ENCODE peak calls at places on chromosome 17, in six cellular contexts. E, B, R, G, H and K are unnamed samples.

GRCh38 chr17:45282683-45283644 is 21.1 kb upstream of the SPATA32 start:
- DNase-seq in E (no peak), B (no peak), R (peak), G (no peak), H (no peak), K (no peak)

GRCh38 chr17:4230142-4230541 is 33.6 kb downstream of the ANKFY1 start:
- DNase-seq in E (peak), B (peak), R (no peak), G (no peak), H (peak), K (peak)

GRCh38 chr17:65222216-65222738 is 85.1 kb downstream of the RGS9 start:
- DNase-seq in E (no peak), B (no peak), R (no peak), G (no peak), H (no peak), K (no peak)

GRCh38 chr17:45241315-45242011 is 19.8 kb downstream of the FMNL1 start:
- DNase-seq in E (peak), B (no peak), R (no peak), G (peak), H (no peak), K (peak)

GRCh38 chr17:47709594-47709993 is 15.6 kb downstream of the TBKBP1 start:
- DNase-seq in E (no peak), B (no peak), R (no peak), G (no peak), H (no peak), K (no peak)

GRCh38 chr17:51652529-51652928 is 392.2 kb downstream of the UTP18 start:
- DNase-seq in E (no peak), B (no peak), R (no peak), G (no peak), H (no peak), K (no peak)

GRCh38 chr17:19383681-19384470 is 3.1 kb downstream of the MFAP4 start:
- DNase-seq in E (no peak), B (no peak), R (peak), G (no peak), H (no peak), K (no peak)

GRCh38 chr17:36703860-36704266 is 102.5 kb downstream of the MRM1 start:
- DNase-seq in E (no peak), B (peak), R (no peak), G (no peak), H (peak), K (peak)

GRCh38 chr17:21816592-21817567 is 124.6 kb downstream of the KCNJ18 start:
- DNase-seq in E (no peak), B (no peak), R (peak), G (no peak), H (no peak), K (no peak)

GRCh38 chr17:59859444-59860025 is 33.2 kb downstream of the TUBD1 start:
- DNase-seq in E (no peak), B (no peak), R (no peak), G (no peak), H (no peak), K (no peak)

GRCh38 chr17:59361386-59361785 is 29.9 kb downstream of the YPEL2 start:
- DNase-seq in E (no peak), B (no peak), R (no peak), G (no peak), H (no peak), K (no peak)

GRCh38 chr17:81040791-81041337 is 5.9 kb downstream of the BAIAP2 start:
- DNase-seq in E (no peak), B (no peak), R (no peak), G (no peak), H (no peak), K (peak)
- TF ChIP-seq CTCF in E (peak), B (peak), R (peak), G (peak), H (peak), K (no peak)

GRCh38 chr17:80416260-80416939 is 1.4 kb downstream of the ENDOV start:
- DNase-seq in E (no peak), B (no peak), R (no peak), G (no peak), H (no peak), K (no peak)

GRCh38 chr17:80414508-80414802 is 512 bp upstream of the ENDOV start:
- DNase-seq in E (no peak), B (no peak), R (no peak), G (no peak), H (no peak), K (no peak)

GRCh38 chr17:80415626-80416042 is 667 bp downstream of the ENDOV start:
- DNase-seq in E (peak), B (no peak), R (no peak), G (no peak), H (no peak), K (no peak)

GRCh38 chr17:80414803-80415625 is at the start of gene ENDOV:
- DNase-seq in E (peak), B (peak), R (peak), G (peak), H (peak), K (peak)

GRCh38 chr17:80413771-80414507 is 1.0 kb upstream of the ENDOV start:
- DNase-seq in E (no peak), B (no peak), R (no peak), G (no peak), H (no peak), K (peak)
- TF ChIP-seq CTCF in E (no peak), B (no peak), R (no peak), G (no peak), H (no peak), K (no peak)

GRCh38 chr17:73342057-73342522 is 30.3 kb upstream of the CDC42EP4 start:
- DNase-seq in E (peak), B (peak), R (peak), G (peak), H (peak), K (peak)

GRCh38 chr17:73343168-73343634 is 31.4 kb upstream of the CDC42EP4 start:
- DNase-seq in E (peak), B (peak), R (peak), G (no peak), H (peak), K (peak)

GRCh38 chr17:73343739-73344454 is 32.1 kb upstream of the CDC42EP4 start:
- DNase-seq in E (no peak), B (no peak), R (no peak), G (no peak), H (no peak), K (no peak)

GRCh38 chr17:73341350-73342056 is 29.7 kb upstream of the CDC42EP4 start:
- DNase-seq in E (no peak), B (no peak), R (no peak), G (no peak), H (no peak), K (no peak)

GRCh38 chr17:73342549-73343167 is 30.9 kb upstream of the CDC42EP4 start:
- DNase-seq in E (no peak), B (no peak), R (no peak), G (no peak), H (no peak), K (no peak)
- TF ChIP-seq CTCF in E (no peak), B (no peak), R (no peak), G (no peak), H (no peak), K (no peak)

GRCh38 chr17:27949304-27949703 is 56.1 kb upstream of the LYRM9 start:
- DNase-seq in E (no peak), B (no peak), R (no peak), G (no peak), H (no peak), K (no peak)

GRCh38 chr17:27952366-27952765 is 59.2 kb upstream of the LYRM9 start:
- DNase-seq in E (no peak), B (no peak), R (no peak), G (no peak), H (no peak), K (no peak)

GRCh38 chr17:27950995-27951394 is 57.8 kb upstream of the LYRM9 start:
- DNase-seq in E (no peak), B (no peak), R (no peak), G (no peak), H (no peak), K (no peak)

GRCh38 chr17:27954521-27955495 is 61.6 kb upstream of the LYRM9 start:
- DNase-seq in E (no peak), B (no peak), R (no peak), G (no peak), H (no peak), K (peak)

DNA sequence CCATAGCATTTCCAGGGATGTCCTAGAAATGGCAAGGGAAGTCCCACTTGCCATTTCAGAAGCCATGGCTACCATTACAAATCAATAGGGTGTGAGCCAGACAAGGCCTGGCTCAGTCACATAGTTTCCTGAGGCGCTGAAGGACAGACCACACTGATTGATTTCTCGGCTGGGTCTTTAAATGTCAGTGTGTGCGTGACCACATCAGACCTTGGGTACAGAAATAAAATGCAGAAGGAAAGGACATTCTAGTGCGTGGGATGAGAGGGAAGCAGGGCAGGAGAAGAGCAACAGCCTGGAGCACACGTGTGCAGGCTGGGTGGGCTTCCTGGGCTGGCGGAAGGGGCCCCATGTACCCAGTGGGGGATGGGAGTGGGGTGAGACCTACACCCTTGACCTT is 58.7 kb upstream of the LYRM9 start:
- DNase-seq in E (no peak), B (no peak), R (no peak), G (no peak), H (no peak), K (no peak)
- TF ChIP-seq CTCF in E (no peak), B (no peak), R (no peak), G (no peak), H (no peak), K (no peak)

GRCh38 chr17:70029019-70029767 is 45.8 kb upstream of the KCNJ16 start:
- DNase-seq in E (no peak), B (no peak), R (no peak), G (no peak), H (no peak), K (no peak)

GRCh38 chr17:70033165-70033564 is 41.9 kb upstream of the KCNJ16 start:
- DNase-seq in E (no peak), B (no peak), R (no peak), G (no peak), H (no peak), K (no peak)

GRCh38 chr17:70034158-70034557 is 40.9 kb upstream of the KCNJ16 start:
- DNase-seq in E (no peak), B (no peak), R (no peak), G (no peak), H (no peak), K (no peak)

GRCh38 chr17:70028397-70028796 is 46.6 kb upstream of the KCNJ16 start:
- DNase-seq in E (no peak), B (no peak), R (no peak), G (no peak), H (no peak), K (no peak)

GRCh38 chr17:70031341-70031740 is 43.7 kb upstream of the KCNJ16 start:
- DNase-seq in E (no peak), B (no peak), R (no peak), G (no peak), H (no peak), K (no peak)
- TF ChIP-seq CTCF in E (no peak), B (no peak), R (no peak), G (no peak), H (no peak), K (no peak)

GRCh38 chr17:30246460-30246859 is 11.0 kb upstream of the SLC6A4 start:
- DNase-seq in E (no peak), B (no peak), R (no peak), G (no peak), H (no peak), K (no peak)
- TF ChIP-seq CTCF in E (no peak), B (no peak), R (no peak), G (no peak), H (no peak), K (no peak)

GRCh38 chr17:68328676-68329075 is 37.4 kb downstream of the ARSG start:
- DNase-seq in E (peak), B (no peak), R (no peak), G (no peak), H (no peak), K (no peak)

GRCh38 chr17:68326681-68327080 is 35.4 kb downstream of the ARSG start:
- DNase-seq in E (no peak), B (no peak), R (no peak), G (no peak), H (no peak), K (no peak)

GRCh38 chr17:68329331-68329730 is 38.0 kb downstream of the ARSG start:
- DNase-seq in E (no peak), B (no peak), R (no peak), G (no peak), H (no peak), K (no peak)

GRCh38 chr17:68325961-68326360 is 34.7 kb downstream of the ARSG start:
- DNase-seq in E (no peak), B (no peak), R (no peak), G (no peak), H (no peak), K (no peak)

GRCh38 chr17:68327823-68328557 is 36.7 kb downstream of the ARSG start:
- DNase-seq in E (no peak), B (no peak), R (no peak), G (no peak), H (no peak), K (no peak)
- TF ChIP-seq CTCF in E (no peak), B (no peak), R (no peak), G (no peak), H (no peak), K (no peak)

DNA sequence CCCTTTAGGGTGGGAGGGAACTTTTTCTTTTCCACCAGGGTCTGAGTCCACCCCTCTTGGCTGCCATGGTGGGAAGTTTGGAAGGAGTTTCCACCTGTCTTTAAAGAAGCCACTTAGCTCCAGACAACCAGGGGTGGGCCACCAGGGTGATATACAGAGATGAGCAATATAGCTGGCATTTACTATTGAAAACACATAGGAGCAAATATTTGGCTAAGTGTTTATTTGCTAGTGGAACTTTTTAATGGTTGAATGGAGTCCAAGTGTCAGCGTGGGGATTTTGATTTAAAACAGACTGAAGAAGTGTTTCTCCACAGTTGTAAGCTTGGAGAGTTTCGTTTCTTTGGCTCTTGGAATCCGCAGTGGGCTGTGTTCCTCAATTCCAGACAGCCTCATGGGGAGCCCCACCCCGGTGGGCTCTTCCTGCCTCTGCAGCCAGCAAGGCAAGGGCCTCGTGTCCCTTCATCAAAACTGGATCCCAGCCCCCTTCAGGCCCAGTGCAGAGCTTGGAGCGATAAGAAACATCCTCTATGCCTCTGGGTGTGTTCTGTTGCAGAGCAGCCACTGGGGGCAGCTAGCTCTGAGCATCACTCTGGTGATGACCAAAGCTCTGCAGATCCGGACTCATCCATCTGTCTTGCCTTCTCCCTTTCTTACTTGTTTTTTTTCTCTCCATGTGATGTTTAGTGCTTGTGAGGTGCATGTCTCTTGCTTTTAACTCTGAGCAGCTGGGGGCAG is 36.1 kb downstream of the NOG start:
- DNase-seq in E (no peak), B (no peak), R (no peak), G (no peak), H (no peak), K (no peak)
- TF ChIP-seq CTCF in E (no peak), B (no peak), R (no peak), G (no peak), H (no peak), K (no peak)

GRCh38 chr17:8300629-8301242 is 5.5 kb upstream of the SLC25A35 start:
- DNase-seq in E (peak), B (peak), R (peak), G (peak), H (peak), K (peak)
- TF ChIP-seq CTCF in E (peak), B (peak), R (peak), G (peak), H (peak), K (peak)

GRCh38 chr17:57587201-57587870 is 157.8 kb downstream of the CCDC182 start:
- DNase-seq in E (no peak), B (no peak), R (peak), G (no peak), H (no peak), K (no peak)
- TF ChIP-seq CTCF in E (no peak), B (no peak), R (no peak), G (no peak), H (no peak), K (no peak)